ENCODE peak calls at places on chromosomes 4 and X, in four cellular contexts. One of them, this sample, is unnamed.
A peak's percentile ranks its signal among the peaks of the same experiment; 100 is the strongest.

GRCh38 chrX:75673468-75673867 is 111.6 kb downstream of the MAGEE2 start:
- DNase-seq in Karpas-422: no peak
- DNase-seq in naive thymus-derived CD4-positive, alpha-beta T cell: no peak
- DNase-seq in cardiac muscle cell: no peak
- DNase-seq in this sample: no peak

GRCh38 chr4:21517460-21517859 is 431.1 kb downstream of the KCNIP4 start:
- DNase-seq in Karpas-422: no peak
- DNase-seq in naive thymus-derived CD4-positive, alpha-beta T cell: no peak
- DNase-seq in cardiac muscle cell: no peak
- DNase-seq in this sample: no peak

GRCh38 chrX:118347131-118347530 is 1.2 kb downstream of the WDR44 start:
- DNase-seq in Karpas-422: peak; percentile 53
- DNase-seq in naive thymus-derived CD4-positive, alpha-beta T cell: no peak
- DNase-seq in cardiac muscle cell: peak; percentile 6
- DNase-seq in this sample: no peak

GRCh38 chr4:156790866-156791265 is 180.7 kb downstream of the PDGFC start:
- DNase-seq in Karpas-422: no peak
- DNase-seq in naive thymus-derived CD4-positive, alpha-beta T cell: no peak
- DNase-seq in cardiac muscle cell: peak; percentile 13
- DNase-seq in this sample: no peak

GRCh38 chrX:119008122-119008744 is 33.8 kb downstream of the LONRF3 start:
- DNase-seq in Karpas-422: peak; percentile 79
- DNase-seq in naive thymus-derived CD4-positive, alpha-beta T cell: no peak
- DNase-seq in cardiac muscle cell: peak; percentile 29
- DNase-seq in this sample: no peak

GRCh38 chr4:61273237-61273636 is 73.1 kb downstream of the ADGRL3 start:
- DNase-seq in Karpas-422: no peak
- DNase-seq in naive thymus-derived CD4-positive, alpha-beta T cell: no peak
- DNase-seq in cardiac muscle cell: no peak
- DNase-seq in this sample: no peak

GRCh38 chr4:41994461-41994860 is 4.1 kb downstream of the SLC30A9 start:
- DNase-seq in Karpas-422: no peak
- DNase-seq in naive thymus-derived CD4-positive, alpha-beta T cell: no peak
- DNase-seq in cardiac muscle cell: no peak
- DNase-seq in this sample: no peak

GRCh38 chr4:98430708-98431403 is 169.7 kb downstream of the RAP1GDS1 start:
- DNase-seq in Karpas-422: no peak
- DNase-seq in naive thymus-derived CD4-positive, alpha-beta T cell: no peak
- DNase-seq in cardiac muscle cell: no peak
- DNase-seq in this sample: no peak

GRCh38 chr4:90951037-90951436 is 823.8 kb downstream of the CCSER1 start:
- DNase-seq in Karpas-422: no peak
- DNase-seq in naive thymus-derived CD4-positive, alpha-beta T cell: no peak
- DNase-seq in cardiac muscle cell: no peak
- DNase-seq in this sample: no peak

GRCh38 chrX:101759000-101759399 is 99.3 kb upstream of the ARMCX2 start:
- DNase-seq in Karpas-422: peak; percentile 71
- DNase-seq in naive thymus-derived CD4-positive, alpha-beta T cell: no peak
- DNase-seq in cardiac muscle cell: peak; percentile 63
- DNase-seq in this sample: peak; percentile 33

GRCh38 chr4:183801460-183802168 is 103.5 kb upstream of the STOX2 start:
- DNase-seq in Karpas-422: no peak
- DNase-seq in naive thymus-derived CD4-positive, alpha-beta T cell: no peak
- DNase-seq in cardiac muscle cell: no peak
- DNase-seq in this sample: no peak

GRCh38 chrX:30513284-30513683 is 64.3 kb downstream of the TASL start:
- DNase-seq in Karpas-422: peak; percentile 65
- DNase-seq in naive thymus-derived CD4-positive, alpha-beta T cell: no peak
- DNase-seq in cardiac muscle cell: peak; percentile 25
- DNase-seq in this sample: no peak

GRCh38 chr4:2911868-2912267 is 51.3 kb downstream of the NOP14 start:
- DNase-seq in Karpas-422: no peak
- DNase-seq in naive thymus-derived CD4-positive, alpha-beta T cell: no peak
- DNase-seq in cardiac muscle cell: no peak
- DNase-seq in this sample: no peak

GRCh38 chr4:2910409-2910808 is 52.8 kb downstream of the NOP14 start:
- DNase-seq in Karpas-422: peak; percentile 70
- DNase-seq in naive thymus-derived CD4-positive, alpha-beta T cell: no peak
- DNase-seq in cardiac muscle cell: no peak
- DNase-seq in this sample: no peak

GRCh38 chr4:2913168-2913567 is 50.0 kb downstream of the NOP14 start:
- DNase-seq in Karpas-422: no peak
- DNase-seq in naive thymus-derived CD4-positive, alpha-beta T cell: no peak
- DNase-seq in cardiac muscle cell: no peak
- DNase-seq in this sample: no peak

GRCh38 chr4:2914220-2915126 is 48.7 kb downstream of the NOP14 start:
- DNase-seq in Karpas-422: no peak
- DNase-seq in naive thymus-derived CD4-positive, alpha-beta T cell: no peak
- DNase-seq in cardiac muscle cell: no peak
- DNase-seq in this sample: no peak

DNA sequence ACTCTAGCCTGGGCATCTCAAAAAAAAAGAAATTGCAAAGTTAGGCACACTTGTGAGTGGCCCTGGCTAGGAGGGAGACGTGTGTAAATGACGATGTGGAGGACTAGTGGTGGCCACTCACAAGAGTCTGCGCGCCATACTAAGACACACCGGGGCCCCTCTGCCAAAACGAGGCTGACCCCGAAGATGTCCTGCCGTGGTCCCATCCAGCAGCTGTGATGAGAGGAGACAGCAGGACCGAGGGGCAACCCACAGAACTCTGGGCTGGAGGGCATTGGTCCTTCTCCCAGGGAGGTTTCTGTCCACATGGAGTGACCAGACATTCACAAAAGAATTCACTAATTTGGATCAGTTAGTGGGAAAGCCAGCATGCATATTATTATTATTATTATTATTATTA is 47.4 kb downstream of the NOP14 start:
- DNase-seq in Karpas-422: no peak
- DNase-seq in naive thymus-derived CD4-positive, alpha-beta T cell: no peak
- DNase-seq in cardiac muscle cell: no peak
- DNase-seq in this sample: no peak
- H3K36me3 ChIP-seq in Karpas-422: peaks cover 2% of the 10 kb centered on the region
- H3K36me3 ChIP-seq in naive thymus-derived CD4-positive, alpha-beta T cell: peaks cover 22% of the 10 kb centered on the region
- H3K36me3 ChIP-seq in cardiac muscle cell: peaks cover 17% of the 10 kb centered on the region
- H3K36me3 ChIP-seq in this sample: peaks cover 6% of the 10 kb centered on the region

DNA sequence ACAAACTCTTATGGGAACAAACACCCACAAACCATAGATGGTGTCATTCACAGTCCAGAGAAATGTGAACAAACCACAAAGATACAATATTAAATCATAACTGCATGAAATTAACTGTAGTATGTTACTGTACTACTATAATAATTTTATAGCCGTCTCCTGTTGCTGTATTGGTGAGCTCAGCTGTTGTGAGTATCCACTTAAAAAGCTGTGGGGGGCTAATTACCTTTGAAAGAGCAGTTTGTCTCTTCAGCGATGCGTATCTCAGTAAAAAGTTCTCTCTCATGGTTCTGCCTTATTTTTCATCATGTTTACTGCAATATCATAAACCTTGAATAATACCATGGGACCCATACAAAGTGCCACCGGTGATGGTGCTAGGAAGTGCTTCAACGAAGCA is 8.5 kb upstream of the MSMO1 start:
- DNase-seq in Karpas-422: no peak
- DNase-seq in naive thymus-derived CD4-positive, alpha-beta T cell: no peak
- DNase-seq in cardiac muscle cell: no peak
- DNase-seq in this sample: no peak
- H3K36me3 ChIP-seq in Karpas-422: peaks cover 5% of the 10 kb centered on the region
- H3K36me3 ChIP-seq in naive thymus-derived CD4-positive, alpha-beta T cell: no peaks in the 10 kb centered on the region
- H3K36me3 ChIP-seq in cardiac muscle cell: no peaks in the 10 kb centered on the region
- H3K36me3 ChIP-seq in this sample: no peaks in the 10 kb centered on the region

GRCh38 chr4:5852806-5853205 is 40.1 kb downstream of the CRMP1 start:
- DNase-seq in Karpas-422: no peak
- DNase-seq in naive thymus-derived CD4-positive, alpha-beta T cell: no peak
- DNase-seq in cardiac muscle cell: no peak
- DNase-seq in this sample: no peak
- H3K36me3 ChIP-seq in Karpas-422: no peaks in the 10 kb centered on the region
- H3K36me3 ChIP-seq in naive thymus-derived CD4-positive, alpha-beta T cell: no peaks in the 10 kb centered on the region
- H3K36me3 ChIP-seq in cardiac muscle cell: no peaks in the 10 kb centered on the region
- H3K36me3 ChIP-seq in this sample: peaks cover 23% of the 10 kb centered on the region

DNA sequence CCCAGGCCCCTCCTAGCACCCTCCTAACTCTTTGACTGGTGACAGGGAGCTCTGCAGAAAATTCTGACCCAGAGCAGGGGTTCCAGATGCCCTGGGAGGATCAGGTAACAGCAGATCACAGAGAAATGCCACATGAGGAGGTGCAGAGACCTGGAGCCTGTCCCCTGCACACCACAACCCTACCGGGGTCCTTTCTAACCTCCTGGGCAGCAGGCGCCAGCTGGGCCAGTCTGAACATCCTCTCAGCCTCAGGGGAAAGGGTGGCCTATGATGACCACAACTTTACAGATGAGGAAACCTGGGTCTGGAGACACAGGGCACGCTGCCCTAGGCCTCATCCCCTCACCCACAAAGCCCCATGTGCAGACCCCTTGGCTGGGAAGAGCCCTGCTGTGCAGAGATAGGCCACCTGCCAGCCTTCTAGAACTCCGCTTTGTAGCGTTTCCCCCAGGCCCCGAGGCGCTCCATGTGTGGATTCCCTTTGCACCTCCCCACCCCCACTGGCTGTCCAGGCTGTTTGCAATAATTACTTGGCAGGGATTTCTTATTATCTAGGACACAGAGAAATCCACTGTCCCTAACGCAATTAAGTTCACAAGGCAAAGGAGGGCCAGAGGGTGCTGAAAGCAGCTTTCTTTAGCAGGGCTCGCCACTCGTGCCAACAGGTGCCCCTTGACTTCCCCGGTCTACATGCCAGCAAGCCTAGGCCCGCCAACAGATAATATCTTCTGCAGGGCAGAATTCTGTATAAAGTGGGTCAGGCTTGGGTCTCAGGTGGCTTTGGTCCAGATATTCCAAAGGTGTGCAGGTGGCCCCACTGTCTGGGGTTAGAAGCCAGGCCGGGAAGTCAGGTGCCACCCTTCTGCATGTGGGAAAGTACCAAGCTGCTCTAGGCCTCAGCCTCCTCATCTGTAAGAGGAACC is 36.4 kb downstream of the WDR1 start:
- DNase-seq in Karpas-422: no peak
- DNase-seq in naive thymus-derived CD4-positive, alpha-beta T cell: no peak
- DNase-seq in cardiac muscle cell: no peak
- DNase-seq in this sample: no peak
- H3K36me3 ChIP-seq in Karpas-422: peaks cover 23% of the 10 kb centered on the region
- H3K36me3 ChIP-seq in naive thymus-derived CD4-positive, alpha-beta T cell: peaks cover 73% of the 10 kb centered on the region
- H3K36me3 ChIP-seq in cardiac muscle cell: peaks cover 87% of the 10 kb centered on the region
- H3K36me3 ChIP-seq in this sample: peaks cover 89% of the 10 kb centered on the region

GRCh38 chr4:2930821-2931764 is 32.1 kb downstream of the NOP14 start:
- DNase-seq in Karpas-422: no peak
- DNase-seq in naive thymus-derived CD4-positive, alpha-beta T cell: no peak
- DNase-seq in cardiac muscle cell: no peak
- DNase-seq in this sample: no peak
- H3K36me3 ChIP-seq in Karpas-422: peaks cover 17% of the 10 kb centered on the region
- H3K36me3 ChIP-seq in naive thymus-derived CD4-positive, alpha-beta T cell: peaks cover 13% of the 10 kb centered on the region
- H3K36me3 ChIP-seq in cardiac muscle cell: peaks cover 20% of the 10 kb centered on the region
- H3K36me3 ChIP-seq in this sample: peaks cover 25% of the 10 kb centered on the region

GRCh38 chr4:89398146-89398545 is 90.5 kb upstream of the GPRIN3 start:
- DNase-seq in Karpas-422: no peak
- DNase-seq in naive thymus-derived CD4-positive, alpha-beta T cell: no peak
- DNase-seq in cardiac muscle cell: no peak
- DNase-seq in this sample: no peak
- H3K36me3 ChIP-seq in Karpas-422: no peaks in the 10 kb centered on the region
- H3K36me3 ChIP-seq in naive thymus-derived CD4-positive, alpha-beta T cell: no peaks in the 10 kb centered on the region
- H3K36me3 ChIP-seq in cardiac muscle cell: no peaks in the 10 kb centered on the region
- H3K36me3 ChIP-seq in this sample: no peaks in the 10 kb centered on the region

This sample was measured in iPS DF 6.9.